ENCODE peak calls at places on chromosomes 11 and 22, in seven cellular contexts. B, E, Q, R, T, O and H are unnamed samples.

GRCh38 chr11:101445761-101446160 is 138.0 kb downstream of the TRPC6 start:
- DNase-seq in B (no peak), E (no peak), Q (no peak), R (no peak), T (no peak), O (no peak), H (no peak)

GRCh38 chr11:7796842-7797241 is at the start of gene OR5P2:
- DNase-seq in B (no peak), E (no peak), Q (no peak), R (no peak), T (no peak), O (no peak), H (no peak)

GRCh38 chr11:71125150-71125549 is 127.2 kb downstream of the SHANK2 start:
- DNase-seq in B (no peak), E (no peak), Q (no peak), R (no peak), T (no peak), O (no peak), H (no peak)

GRCh38 chr11:125091247-125091876 is 20.1 kb downstream of the TMEM218 start:
- DNase-seq in B (peak), E (peak), Q (peak), R (no peak), T (no peak), O (peak), H (peak)

GRCh38 chr11:57434640-57435546 is 8.0 kb upstream of the SLC43A3 start:
- DNase-seq in B (peak), E (no peak), Q (peak), R (no peak), T (no peak), O (peak), H (peak)

GRCh38 chr22:22894740-22895731 is 7.4 kb downstream of the IGLL5 start:
- DNase-seq in B (no peak), E (no peak), Q (no peak), R (no peak), T (peak), O (no peak), H (no peak)

GRCh38 chr11:132576706-132577105 is 955.6 kb downstream of the OPCML start:
- DNase-seq in B (peak), E (no peak), Q (peak), R (no peak), T (no peak), O (peak), H (peak)

GRCh38 chr11:108592591-108593213 is 866 bp downstream of the EXPH5 start:
- DNase-seq in B (no peak), E (peak), Q (no peak), R (peak), T (no peak), O (no peak), H (no peak)

GRCh38 chr11:7493670-7494069 is 8.4 kb downstream of the OLFML1 start:
- DNase-seq in B (no peak), E (no peak), Q (no peak), R (no peak), T (no peak), O (no peak), H (no peak)

GRCh38 chr11:66081505-66081904 is 11.4 kb downstream of the PACS1 start:
- DNase-seq in B (peak), E (peak), Q (no peak), R (peak), T (peak), O (no peak), H (peak)

GRCh38 chr11:19323502-19323901 is 82.8 kb upstream of the E2F8 start:
- DNase-seq in B (peak), E (no peak), Q (no peak), R (no peak), T (no peak), O (no peak), H (peak)

GRCh38 chr22:38947321-38948112 is 9.9 kb upstream of the APOBEC3A start:
- DNase-seq in B (no peak), E (no peak), Q (no peak), R (no peak), T (peak), O (no peak), H (no peak)

GRCh38 chr11:119339581-119340334 is 925 bp downstream of the C1QTNF5 start:
- DNase-seq in B (peak), E (peak), Q (no peak), R (peak), T (peak), O (no peak), H (peak)

GRCh38 chr11:78801161-78801884 is 226.7 kb upstream of the NARS2 start:
- DNase-seq in B (peak), E (peak), Q (peak), R (no peak), T (peak), O (peak), H (peak)

GRCh38 chr22:28743852-28744251 is 2.0 kb downstream of the HSCB start:
- DNase-seq in B (no peak), E (no peak), Q (no peak), R (no peak), T (no peak), O (no peak), H (no peak)

GRCh38 chr11:13772223-13773046 is 104.0 kb downstream of the FAR1 start:
- DNase-seq in B (peak), E (peak), Q (peak), R (no peak), T (no peak), O (peak), H (peak)
- TF ChIP-seq CTCF in B (peak), E (peak), Q (peak), R (peak), T (no peak), O (peak), H (no peak)

GRCh38 chr11:68010058-68011041 is at the start of gene ALDH3B1:
- DNase-seq in B (peak), E (peak), Q (no peak), R (peak), T (peak), O (no peak), H (peak)
- H3K4me3 ChIP-seq in B (peak), E (peak), Q (peak), R (peak), T (peak), O (peak), H (peak)

GRCh38 chr11:104546486-104546885 is 351.8 kb downstream of the CASP12 start:
- DNase-seq in B (no peak), E (no peak), Q (no peak), R (no peak), T (no peak), O (no peak), H (no peak)
- TF ChIP-seq CTCF in B (no peak), E (no peak), Q (no peak), R (no peak), T (no peak), O (no peak), H (no peak)

GRCh38 chr11:73342633-73343032 is 33.6 kb upstream of the RELT start:
- DNase-seq in B (no peak), E (no peak), Q (no peak), R (no peak), T (no peak), O (no peak), H (no peak)

GRCh38 chr11:73346186-73346935 is 29.8 kb upstream of the RELT start:
- DNase-seq in B (no peak), E (no peak), Q (no peak), R (no peak), T (no peak), O (no peak), H (no peak)

GRCh38 chr11:73345481-73346147 is 30.6 kb upstream of the RELT start:
- DNase-seq in B (no peak), E (no peak), Q (no peak), R (no peak), T (no peak), O (no peak), H (no peak)

GRCh38 chr11:73343076-73343833 is 32.9 kb upstream of the RELT start:
- DNase-seq in B (no peak), E (no peak), Q (no peak), R (no peak), T (no peak), O (no peak), H (no peak)

DNA sequence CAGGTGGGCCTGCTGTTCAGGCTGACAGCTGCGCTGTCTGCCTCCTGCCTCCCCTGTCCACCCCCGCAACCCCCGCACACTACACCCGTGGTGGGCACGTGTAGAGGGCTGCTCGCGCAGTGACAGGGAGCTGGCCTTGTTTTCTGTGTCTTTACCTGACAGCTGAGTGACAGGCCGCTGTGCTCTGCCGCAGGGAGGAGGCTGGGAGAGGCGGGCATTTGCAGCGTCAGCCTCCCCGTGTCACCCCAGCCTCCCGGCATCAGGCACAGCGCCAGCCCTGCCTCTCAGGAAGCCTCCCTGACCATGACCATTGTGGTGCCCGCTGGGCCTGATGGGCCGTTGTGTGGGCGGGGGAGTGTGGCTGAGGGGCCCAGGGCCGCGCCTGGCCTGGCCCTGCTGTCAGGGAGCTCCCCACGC is 32.0 kb upstream of the RELT start:
- DNase-seq in B (no peak), E (peak), Q (no peak), R (peak), T (peak), O (no peak), H (no peak)
- H3K4me3 ChIP-seq in B (no peak), E (no peak), Q (no peak), R (peak), T (peak), O (no peak), H (no peak)

DNA sequence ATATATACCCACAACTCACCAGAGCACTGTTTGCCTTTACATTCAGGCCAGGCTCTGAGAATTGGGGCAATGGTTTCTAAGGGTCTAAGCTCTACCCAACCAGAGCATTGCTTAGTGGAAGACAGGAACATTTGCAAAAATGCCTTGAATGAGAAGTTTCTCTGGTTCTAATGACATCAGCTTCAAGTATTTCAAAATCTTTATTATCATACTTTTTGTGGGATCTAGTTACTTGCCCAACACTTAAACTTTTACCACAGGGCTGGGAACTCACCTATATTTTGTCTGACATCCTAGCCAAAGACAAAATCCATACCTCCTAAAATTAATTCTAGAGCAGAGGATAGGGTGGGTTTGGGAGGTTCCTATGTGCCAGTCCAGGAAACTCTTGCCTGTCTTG is 51.5 kb downstream of the INSC start:
- DNase-seq in B (peak), E (no peak), Q (no peak), R (no peak), T (no peak), O (no peak), H (peak)
- TF ChIP-seq CTCF in B (no peak), E (no peak), Q (no peak), R (no peak), T (no peak), O (no peak), H (no peak)

GRCh38 chr22:46590334-46590733 is 29.9 kb upstream of the GRAMD4 start:
- DNase-seq in B (no peak), E (peak), Q (no peak), R (peak), T (no peak), O (no peak), H (no peak)

GRCh38 chr22:46593211-46593676 is 26.9 kb upstream of the GRAMD4 start:
- DNase-seq in B (no peak), E (no peak), Q (no peak), R (no peak), T (peak), O (no peak), H (no peak)

GRCh38 chr22:46593996-46594946 is 25.9 kb upstream of the GRAMD4 start:
- DNase-seq in B (no peak), E (no peak), Q (no peak), R (no peak), T (no peak), O (no peak), H (no peak)

GRCh38 chr22:46591890-46592289 is 28.3 kb upstream of the GRAMD4 start:
- DNase-seq in B (no peak), E (no peak), Q (no peak), R (no peak), T (no peak), O (no peak), H (no peak)

GRCh38 chr22:46592390-46592872 is 27.8 kb upstream of the GRAMD4 start:
- DNase-seq in B (peak), E (peak), Q (peak), R (peak), T (peak), O (peak), H (peak)
- H3K4me3 ChIP-seq in B (peak), E (no peak), Q (peak), R (peak), T (peak), O (peak), H (no peak)

GRCh38 chr11:133930767-133931448 is 25.9 kb downstream of the IGSF9B start:
- DNase-seq in B (peak), E (no peak), Q (no peak), R (no peak), T (no peak), O (no peak), H (peak)
- TF ChIP-seq CTCF in B (peak), E (peak), Q (peak), R (peak), T (peak), O (peak), H (peak)

DNA sequence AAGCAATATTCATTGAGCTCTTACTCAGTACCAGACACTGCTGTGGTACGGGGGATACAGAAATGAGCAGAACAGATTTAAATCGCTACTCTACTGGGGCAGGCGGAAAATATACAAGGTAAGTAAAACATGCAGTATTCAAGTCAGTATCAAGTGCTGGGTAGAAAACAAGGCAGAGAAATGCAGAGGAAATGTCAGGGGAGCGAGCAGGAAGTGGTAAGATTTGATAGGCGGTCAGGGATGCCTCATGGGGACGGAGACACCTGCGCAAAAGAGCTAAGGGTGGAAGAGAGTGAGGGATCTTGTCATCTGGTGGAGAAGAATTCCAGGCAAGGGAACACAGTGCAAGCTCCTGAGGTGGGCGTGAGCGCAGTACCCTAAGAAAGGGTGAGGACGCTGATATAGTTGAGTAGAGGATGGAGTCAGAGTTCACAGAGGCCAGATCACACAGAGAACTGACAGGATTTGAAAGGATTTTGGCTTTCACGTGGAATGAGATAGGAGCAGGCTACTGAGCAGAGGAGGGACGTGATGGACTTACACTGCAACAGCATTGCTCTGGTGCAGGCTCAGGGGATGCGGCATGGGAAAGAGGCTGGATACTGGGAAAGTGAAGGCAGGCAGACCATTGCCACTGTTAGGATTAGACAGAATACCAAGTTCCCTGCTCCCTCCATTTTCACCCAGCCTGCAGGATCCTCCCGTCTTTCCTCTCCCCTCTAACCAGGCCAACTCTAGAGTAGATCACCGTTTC is 35.8 kb downstream of the SC5D start:
- DNase-seq in B (no peak), E (no peak), Q (no peak), R (no peak), T (no peak), O (no peak), H (no peak)
- H3K4me3 ChIP-seq in B (no peak), E (no peak), Q (no peak), R (no peak), T (no peak), O (no peak), H (no peak)

GRCh38 chr11:900545-900944 is 10.1 kb downstream of the CHID1 start:
- DNase-seq in B (no peak), E (no peak), Q (no peak), R (no peak), T (no peak), O (no peak), H (no peak)

GRCh38 chr11:898540-899190 is 11.9 kb downstream of the CHID1 start:
- DNase-seq in B (peak), E (no peak), Q (no peak), R (no peak), T (no peak), O (no peak), H (peak)

GRCh38 chr11:897226-898159 is 13.1 kb downstream of the CHID1 start:
- DNase-seq in B (no peak), E (no peak), Q (no peak), R (no peak), T (no peak), O (no peak), H (no peak)

GRCh38 chr11:899724-900123 is 10.9 kb downstream of the CHID1 start:
- DNase-seq in B (no peak), E (no peak), Q (no peak), R (no peak), T (no peak), O (no peak), H (no peak)

GRCh38 chr11:898160-898517 is 12.5 kb downstream of the CHID1 start:
- DNase-seq in B (peak), E (no peak), Q (no peak), R (no peak), T (no peak), O (no peak), H (peak)
- TF ChIP-seq CTCF in B (peak), E (peak), Q (peak), R (peak), T (no peak), O (peak), H (peak)

DNA sequence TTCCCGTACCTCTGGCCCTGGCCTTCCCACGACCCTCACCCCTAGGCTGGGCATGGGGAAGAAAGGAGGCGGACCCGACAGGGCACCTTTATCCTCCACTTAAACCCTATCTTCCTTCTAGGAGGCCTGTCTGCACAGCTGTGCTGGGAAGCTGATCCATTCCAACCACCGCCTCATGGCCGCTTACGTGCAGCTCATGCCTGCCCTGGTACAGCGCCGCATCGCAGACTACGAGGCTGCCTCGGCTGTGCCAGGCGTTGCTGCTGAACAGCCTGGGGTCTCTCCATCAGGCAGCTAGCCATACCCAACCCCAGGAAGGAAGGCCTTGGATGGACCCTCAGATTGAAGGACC is 599 bp downstream of the TIMM10B start:
- DNase-seq in B (peak), E (no peak), Q (no peak), R (no peak), T (no peak), O (no peak), H (no peak)
- H3K4me3 ChIP-seq in B (peak), E (peak), Q (peak), R (peak), T (peak), O (peak), H (peak)